ENCODE peak calls at places on chromosomes 4 and X, in ten cellular contexts. Z is endothelial cell, Y is fibroblast of lung, X is Calu3, Q is tibial artery, G is astrocyte of the cerebellum, P is choroid plexus epithelial cell, R is foreskin fibroblast, H is suprapubic skin, A is activated B cell treated with CpG ODN at 0.5 μM for 24 hours. K is an unnamed sample.

GRCh38 chr4:109730294-109731051 is 603 bp upstream of the PLA2G12A start:
- DNase-seq in H (peak; percentile 84), Z (peak; percentile 55), R (peak; percentile 83), P (peak; percentile 59), G (no peak), X (peak; percentile 36), Q (peak; percentile 81), Y (peak; percentile 58), A (no peak), K (peak; percentile 50)

GRCh38 chrX:50211510-50211909 is 6.9 kb downstream of the CCNB3 start:
- DNase-seq in Q (no peak), H (no peak), R (no peak), A (no peak), X (no peak), G (no peak), Z (peak; percentile 6), P (peak; percentile 47), Y (peak; percentile 1), K (no peak)

GRCh38 chr4:44016582-44017421 is 431.8 kb downstream of the KCTD8 start:
- DNase-seq in G (no peak), H (no peak), Q (no peak), X (no peak), P (peak; percentile 6), R (no peak), Y (peak; percentile 9), A (no peak), Z (no peak), K (no peak)

GRCh38 chr4:186651624-186652023 is 72.0 kb downstream of the FAT1 start:
- DNase-seq in Y (peak; percentile 52), P (peak; percentile 69), X (peak; percentile 36), Z (no peak), R (peak; percentile 10), G (peak; percentile 51), Q (peak; percentile 84), H (no peak), A (no peak), K (no peak)

GRCh38 chrX:40090050-40090804 is 7.5 kb downstream of the BCOR start:
- DNase-seq in R (peak; percentile 42), P (no peak), Q (peak; percentile 71), Y (no peak), H (no peak), G (no peak), A (no peak), X (peak; percentile 28), Z (no peak), K (peak; percentile 58)

GRCh38 chrX:41759817-41760216 is 35.8 kb downstream of the GPR82 start:
- DNase-seq in A (no peak), G (peak; percentile 9), Q (no peak), H (no peak), R (peak; percentile 56), Z (peak; percentile 7), P (peak; percentile 70), Y (peak; percentile 67), X (no peak), K (no peak)

GRCh38 chr4:143653031-143653430 is 47.4 kb downstream of the FREM3 start:
- DNase-seq in A (no peak), G (peak; percentile 67), P (peak; percentile 74), Z (no peak), Y (no peak), Q (no peak), H (no peak), R (no peak), X (no peak), K (no peak)

GRCh38 chr4:25925486-25926201 is 11.6 kb downstream of the SMIM20 start:
- DNase-seq in Y (peak; percentile 63), P (peak; percentile 78), Z (peak; percentile 64), G (no peak), A (no peak), R (peak; percentile 80), X (peak; percentile 55), H (no peak), Q (no peak), K (peak; percentile 51)

GRCh38 chr4:135476272-135476671 is 1274.7 kb upstream of the PABPC4L start:
- DNase-seq in A (no peak), Q (no peak), H (no peak), Y (no peak), Z (no peak), X (no peak), P (no peak), R (no peak), G (no peak), K (no peak)

GRCh38 chr4:150415213-150415612 is 166.7 kb upstream of the MAB21L2 start:
- DNase-seq in R (no peak), Q (no peak), A (no peak), X (no peak), Y (peak; percentile 0), H (no peak), G (no peak), Z (no peak), P (no peak), K (no peak)

GRCh38 chr4:96675916-96676315 is 836.0 kb downstream of the PDHA2 start:
- DNase-seq in G (no peak), Y (no peak), Z (no peak), H (no peak), X (no peak), Q (no peak), A (no peak), P (peak; percentile 70), R (no peak), K (no peak)

GRCh38 chr4:7328913-7329638 is 105.7 kb downstream of the PSAPL1 start:
- DNase-seq in X (peak; percentile 46), Z (no peak), Q (peak; percentile 88), G (peak; percentile 45), R (peak; percentile 18), Y (peak; percentile 12), A (no peak), P (peak; percentile 73), H (no peak), K (no peak)

GRCh38 chrX:41604154-41604553 is 84.6 kb upstream of the GPR34 start:
- DNase-seq in G (no peak), H (no peak), R (no peak), A (no peak), Y (no peak), Z (no peak), P (no peak), X (no peak), Q (no peak), K (no peak)

GRCh38 chrX:39689374-39690104 is 408.2 kb downstream of the BCOR start:
- DNase-seq in R (peak; percentile 31), H (no peak), G (no peak), X (no peak), P (no peak), Y (no peak), A (no peak), Z (peak; percentile 8), Q (no peak), K (no peak)

GRCh38 chr4:38733663-38734062 is 49.1 kb downstream of the TLR10 start:
- DNase-seq in Q (no peak), P (no peak), X (no peak), Z (no peak), Y (no peak), H (no peak), R (no peak), A (no peak), G (no peak), K (no peak)
- TF ChIP-seq CTCF in Q (no peak), P (no peak), X (no peak), Z (no peak), Y (no peak), H (no peak), R (no peak), A (no peak), G (no peak), K (no peak)

DNA sequence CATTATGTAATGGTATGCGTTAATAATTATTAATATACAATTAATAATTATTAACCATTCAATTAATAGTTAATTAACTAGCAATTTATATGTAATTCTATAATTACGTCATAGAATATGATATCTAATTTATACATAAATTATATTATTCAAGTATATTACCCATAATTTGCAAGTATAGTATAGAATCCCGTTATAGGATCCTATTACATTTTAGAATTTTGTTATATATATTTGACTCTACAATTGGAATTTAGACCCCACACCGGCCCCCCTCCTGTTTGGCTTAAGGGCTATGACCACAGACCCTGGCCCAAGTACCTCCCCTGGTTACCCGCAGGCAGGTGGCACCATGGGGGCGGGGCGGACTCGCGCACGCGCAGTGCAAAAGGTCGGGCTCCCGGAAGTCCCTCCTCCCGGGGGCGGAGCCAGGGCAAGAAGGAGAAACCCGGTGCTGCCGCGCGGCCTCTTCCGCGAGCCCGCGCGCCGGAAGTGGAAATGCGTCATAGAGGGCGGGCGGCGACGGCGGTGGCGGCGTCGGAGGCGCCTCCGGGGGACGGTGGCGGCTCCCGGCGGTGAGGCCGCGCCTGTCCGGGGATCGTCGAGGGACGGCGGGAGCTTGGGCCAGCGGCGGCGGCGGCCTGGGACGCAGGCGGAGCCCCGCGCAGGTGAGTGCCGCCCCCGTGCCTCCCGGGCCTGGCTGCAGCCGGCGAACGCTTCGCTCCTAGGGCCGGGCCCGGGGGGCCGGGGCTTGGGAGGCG is at the start of gene AKAP17A:
- DNase-seq in R (peak; percentile 98), Q (peak; percentile 98), A (peak; percentile 100), P (peak; percentile 94), Y (peak; percentile 92), X (peak; percentile 97), Z (peak; percentile 91), G (peak; percentile 80), H (peak; percentile 96), K (peak; percentile 98)
- TF ChIP-seq CTCF in R (no peak), Q (no peak), A (no peak), P (no peak), Y (no peak), X (no peak), Z (no peak), G (no peak), H (no peak), K (no peak)

DNA sequence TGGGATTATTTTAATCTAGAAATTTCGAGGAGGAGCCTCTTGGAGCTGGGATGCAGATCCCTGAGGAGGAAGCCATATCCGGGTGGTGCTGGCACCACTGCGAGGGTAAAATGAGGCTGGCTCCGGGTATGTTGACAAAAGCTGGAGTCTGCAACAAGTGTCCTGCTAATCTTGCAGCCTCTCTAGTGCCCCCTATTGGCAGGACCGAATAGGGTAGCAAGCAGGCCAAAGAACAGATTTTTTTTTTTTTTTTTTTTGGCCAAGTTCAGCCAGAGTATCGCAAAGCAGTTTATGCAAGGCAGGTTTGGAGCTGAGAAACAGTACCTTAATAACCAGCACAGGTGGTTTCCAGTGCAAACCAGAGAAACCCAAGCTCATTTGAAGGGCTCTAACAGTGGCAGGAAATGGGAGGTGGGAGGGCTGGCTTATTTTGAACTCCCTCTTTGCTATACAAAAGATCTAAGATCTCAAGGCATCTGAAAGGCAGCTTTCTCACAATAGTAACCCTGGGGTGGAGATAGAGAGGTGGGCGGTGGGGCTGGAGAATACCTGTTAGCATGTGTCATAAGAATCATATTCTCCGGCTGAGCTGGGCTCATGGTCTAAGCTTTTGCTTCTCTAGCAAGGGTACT is 38.2 kb upstream of the OCIAD2 start:
- DNase-seq in P (no peak), X (peak; percentile 48), G (no peak), Z (peak; percentile 12), H (no peak), R (no peak), A (no peak), Q (no peak), Y (no peak), K (peak; percentile 11)
- TF ChIP-seq CTCF in P (peak; percentile 37), X (peak; percentile 39), G (peak; percentile 23), Z (peak; percentile 75), H (no peak), R (no peak), A (no peak), Q (no peak), Y (peak; percentile 28), K (peak; percentile 24)

GRCh38 chrX:119762718-119763117 is 4.3 kb downstream of the SOWAHD start:
- DNase-seq in H (no peak), R (peak; percentile 28), G (no peak), Y (no peak), Z (no peak), A (no peak), X (no peak), P (no peak), Q (no peak), K (no peak)
- TF ChIP-seq CTCF in H (no peak), R (no peak), G (no peak), Y (no peak), Z (no peak), A (no peak), X (no peak), P (no peak), Q (no peak), K (no peak)